ENCODE peak calls at places on chromosomes 3 and 15, in eight cellular contexts. J is tibial artery, V is coronary artery, U is glutamatergic neuron, X is A549, B is HL-60, S is AG04449, N is testis. K is an unnamed sample.

GRCh38 chr3:125357032-125357658 is 18.0 kb downstream of the ZNF148 start:
- DNase-seq in S (no peak), N (peak; percentile 74), B (peak; percentile 50), U (peak; percentile 77), J (peak; percentile 62), V (peak; percentile 76), X (peak; percentile 40), K (peak; percentile 51)

GRCh38 chr15:67770098-67770628 is 55.1 kb upstream of the SKOR1 start:
- DNase-seq in B (no peak), V (no peak), U (no peak), S (no peak), X (no peak), J (no peak), N (no peak), K (no peak)

GRCh38 chr3:62373215-62373614 is at the start of gene FEZF2:
- DNase-seq in U (peak; percentile 34), N (no peak), X (no peak), V (no peak), S (no peak), J (no peak), B (no peak), K (no peak)

GRCh38 chr3:171811059-171811912 is 1.0 kb upstream of the PLD1 start:
- DNase-seq in U (no peak), S (peak; percentile 100), V (no peak), J (peak; percentile 49), N (no peak), X (peak; percentile 90), B (peak; percentile 85), K (peak; percentile 90)

GRCh38 chr3:127637971-127638370 is 9.0 kb downstream of the PODXL2 start:
- DNase-seq in U (no peak), V (no peak), X (no peak), B (no peak), N (no peak), J (no peak), S (no peak), K (no peak)

GRCh38 chr3:185308126-185308754 is 54.4 kb upstream of the EHHADH start:
- DNase-seq in B (peak; percentile 51), J (peak; percentile 38), X (peak; percentile 59), U (peak; percentile 47), N (peak; percentile 82), S (no peak), V (no peak), K (peak; percentile 60)

GRCh38 chr3:184335291-184335660 is 2.1 kb upstream of the FAM131A start:
- DNase-seq in X (peak; percentile 38), B (no peak), U (no peak), S (no peak), V (no peak), N (no peak), J (no peak), K (no peak)

GRCh38 chr3:196246612-196247308 is 30.4 kb downstream of the SLC51A start:
- DNase-seq in V (no peak), B (peak; percentile 96), X (no peak), N (no peak), U (no peak), S (no peak), J (no peak), K (peak; percentile 84)

GRCh38 chr15:60590935-60591490 is 112.1 kb upstream of the ICE2 start:
- DNase-seq in S (no peak), X (peak; percentile 47), N (peak; percentile 66), U (peak; percentile 80), V (peak; percentile 78), J (peak; percentile 56), B (no peak), K (peak; percentile 26)

GRCh38 chr3:99471353-99472323 is 166.8 kb upstream of the COL8A1 start:
- DNase-seq in U (no peak), S (no peak), J (peak; percentile 72), N (no peak), B (no peak), V (no peak), X (no peak), K (no peak)

GRCh38 chr3:107911337-107912000 is 179.4 kb downstream of the CD47 start:
- DNase-seq in S (no peak), N (no peak), J (no peak), U (no peak), B (no peak), X (no peak), V (no peak), K (no peak)

GRCh38 chr3:151553873-151554272 is 93.0 kb upstream of the IGSF10 start:
- DNase-seq in V (no peak), J (peak; percentile 55), N (no peak), B (peak; percentile 96), S (no peak), X (peak; percentile 24), U (no peak), K (no peak)

GRCh38 chr15:94057305-94057704 is 174.1 kb upstream of the MCTP2 start:
- DNase-seq in V (no peak), N (no peak), S (no peak), U (no peak), B (no peak), J (no peak), X (no peak), K (no peak)

GRCh38 chr3:120153294-120153693 is 59.0 kb upstream of the GSK3B start:
- DNase-seq in X (no peak), U (no peak), B (no peak), J (no peak), V (no peak), S (no peak), N (no peak), K (peak; percentile 67)

GRCh38 chr3:45988804-45989203 is 6.8 kb downstream of the FYCO1 start:
- DNase-seq in X (no peak), V (no peak), B (no peak), J (no peak), S (no peak), N (no peak), U (no peak), K (peak; percentile 84)

GRCh38 chr3:31210068-31210650 is 315.7 kb upstream of the GADL1 start:
- DNase-seq in U (no peak), B (no peak), N (no peak), X (no peak), S (no peak), J (no peak), V (no peak), K (no peak)
- TF ChIP-seq CTCF in U (no peak), B (no peak), N (no peak), X (no peak), S (no peak), J (no peak), V (no peak), K (no peak)

GRCh38 chr15:99981223-99981647 is 248.0 kb upstream of the LYSMD4 start:
- DNase-seq in X (no peak), V (no peak), J (no peak), S (no peak), U (no peak), N (no peak), B (no peak), K (no peak)
- TF ChIP-seq CTCF in X (no peak), V (no peak), J (no peak), S (no peak), U (no peak), N (no peak), B (no peak), K (peak; percentile 13)

GRCh38 chr3:113496924-113497323 is 18.0 kb downstream of the SPICE1 start:
- DNase-seq in V (no peak), J (no peak), U (no peak), S (no peak), X (peak; percentile 27), N (no peak), B (no peak), K (peak; percentile 43)

GRCh38 chr3:113498221-113499005 is 16.5 kb downstream of the SPICE1 start:
- DNase-seq in U (no peak), X (peak; percentile 62), S (peak; percentile 37), J (no peak), N (no peak), V (no peak), B (no peak), K (peak; percentile 81)

GRCh38 chr3:113499081-113499480 is 15.9 kb downstream of the SPICE1 start:
- DNase-seq in J (no peak), V (no peak), N (no peak), B (no peak), U (no peak), S (no peak), X (no peak), K (peak; percentile 45)

GRCh38 chr3:113495035-113495434 is 19.9 kb downstream of the SPICE1 start:
- DNase-seq in U (no peak), J (no peak), X (peak; percentile 55), B (no peak), N (peak; percentile 58), S (no peak), V (no peak), K (peak; percentile 43)
- TF ChIP-seq CTCF in U (no peak), J (peak; percentile 23), X (peak; percentile 75), B (no peak), N (peak; percentile 39), S (peak; percentile 29), V (no peak), K (peak; percentile 47)

GRCh38 chr15:76196286-76196948 is 114.9 kb downstream of the ETFA start:
- DNase-seq in V (no peak), B (peak; percentile 59), N (peak; percentile 41), X (peak; percentile 85), S (peak; percentile 42), U (no peak), J (peak; percentile 38), K (peak; percentile 85)
- TF ChIP-seq CTCF in V (no peak), B (no peak), N (no peak), X (no peak), S (no peak), U (no peak), J (no peak), K (no peak)

DNA sequence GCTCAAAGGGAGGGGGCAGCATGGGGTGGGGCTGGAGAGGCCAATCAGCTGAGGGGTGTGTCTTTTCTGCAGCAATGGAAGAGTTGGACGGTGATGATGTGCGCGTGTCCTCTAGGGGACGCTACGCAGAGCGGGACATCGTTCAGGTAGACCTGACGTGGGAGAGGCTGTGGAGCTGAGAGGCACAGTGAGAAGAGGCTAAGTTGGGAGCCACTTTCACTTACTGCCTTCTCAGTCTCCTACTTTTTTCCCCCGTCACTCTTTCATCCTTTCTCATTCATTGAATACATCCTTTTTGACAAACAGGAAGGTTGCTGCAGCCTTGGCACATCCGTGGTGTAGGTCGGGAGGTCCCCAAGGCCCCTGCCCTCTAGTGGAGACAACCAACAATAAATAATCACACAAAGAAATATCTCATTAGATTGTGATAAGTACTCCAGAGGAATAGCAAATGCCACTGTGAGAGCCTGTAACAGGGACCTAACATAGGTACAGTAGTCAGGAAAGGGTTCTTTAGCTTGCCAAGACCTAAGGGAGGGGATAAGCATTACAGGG is 4.4 kb upstream of the BRPF1 start:
- DNase-seq in S (no peak), X (peak; percentile 75), B (no peak), N (peak; percentile 33), J (no peak), U (peak; percentile 42), V (no peak), K (no peak)
- TF ChIP-seq CTCF in S (peak; percentile 7), X (peak; percentile 59), B (peak; percentile 58), N (peak; percentile 33), J (no peak), U (peak; percentile 65), V (no peak), K (peak; percentile 18)

K was measured in astrocyte of the spinal cord.